ENCODE peak calls at places on chromosome 1, in eight cellular contexts. B, H, T, R, E, O, Q and G are unnamed samples.

GRCh38 chr1:175192630-175193338 is at the start of gene KIAA0040:
- DNase-seq in B (peak), H (peak), T (no peak), R (peak), E (peak), O (no peak), Q (peak), G (peak)

GRCh38 chr1:8848663-8849386 is 29.7 kb downstream of the ENO1 start:
- DNase-seq in B (peak), H (peak), T (peak), R (peak), E (peak), O (peak), Q (peak), G (peak)

GRCh38 chr1:64499966-64500365 is 30.0 kb downstream of the CACHD1 start:
- DNase-seq in B (no peak), H (no peak), T (no peak), R (no peak), E (no peak), O (no peak), Q (no peak), G (no peak)

GRCh38 chr1:99171126-99171813 is 93.0 kb upstream of the PLPPR4 start:
- DNase-seq in B (no peak), H (peak), T (no peak), R (peak), E (no peak), O (no peak), Q (no peak), G (no peak)

GRCh38 chr1:19438552-19439196 is 46.7 kb downstream of the CAPZB start:
- DNase-seq in B (no peak), H (no peak), T (no peak), R (no peak), E (no peak), O (no peak), Q (no peak), G (no peak)

GRCh38 chr1:28173151-28173979 is 3.1 kb downstream of the PTAFR start:
- DNase-seq in B (no peak), H (no peak), T (peak), R (peak), E (no peak), O (no peak), Q (no peak), G (no peak)

GRCh38 chr1:185017338-185017737 is 28.0 kb upstream of the RNF2 start:
- DNase-seq in B (peak), H (no peak), T (no peak), R (no peak), E (peak), O (peak), Q (no peak), G (peak)

GRCh38 chr1:228091084-228091483 is 8.6 kb downstream of the ARF1 start:
- DNase-seq in B (no peak), H (no peak), T (no peak), R (no peak), E (no peak), O (no peak), Q (no peak), G (no peak)

GRCh38 chr1:91171906-91172305 is 150.1 kb upstream of the ZNF644 start:
- DNase-seq in B (no peak), H (peak), T (no peak), R (no peak), E (no peak), O (no peak), Q (no peak), G (no peak)

GRCh38 chr1:5822726-5823125 is 169.5 kb downstream of the NPHP4 start:
- DNase-seq in B (no peak), H (no peak), T (no peak), R (no peak), E (no peak), O (no peak), Q (no peak), G (no peak)

GRCh38 chr1:248055261-248055660 is 8.6 kb downstream of the OR2L3 start:
- DNase-seq in B (no peak), H (no peak), T (no peak), R (no peak), E (no peak), O (no peak), Q (no peak), G (peak)

GRCh38 chr1:64229307-64229706 is 25.9 kb downstream of the UBE2U start:
- DNase-seq in B (no peak), H (no peak), T (no peak), R (no peak), E (no peak), O (no peak), Q (no peak), G (no peak)

GRCh38 chr1:31216016-31216415 is 23.7 kb downstream of the NKAIN1 start:
- DNase-seq in B (no peak), H (peak), T (peak), R (peak), E (no peak), O (peak), Q (no peak), G (peak)

GRCh38 chr1:115976062-115976899 is at the start of gene SLC22A15:
- DNase-seq in B (peak), H (peak), T (peak), R (peak), E (peak), O (no peak), Q (peak), G (peak)